ENCODE peak calls at places on chromosomes 4 and X, in five cellular contexts. Y is natural killer cell, B is GM23338, J is fibroblast of the aortic adventitia, U is left lung. F is an unnamed sample.

GRCh38 chrX:50609796-50610195 is 139.2 kb upstream of the DGKK start:
- DNase-seq in U (no peak), Y (no peak), J (no peak), B (no peak), F (no peak)

GRCh38 chr4:30717208-30718020 is 2.8 kb upstream of the PCDH7 start:
- DNase-seq in J (peak), B (peak), Y (no peak), U (peak), F (no peak)

GRCh38 chrX:49266536-49267445 is 2.3 kb upstream of the FOXP3 start:
- DNase-seq in Y (no peak), J (no peak), U (no peak), B (no peak), F (no peak)

GRCh38 chr4:105550641-105551040 is 1.8 kb upstream of the ARHGEF38 start:
- DNase-seq in Y (no peak), J (no peak), B (no peak), U (no peak), F (no peak)

GRCh38 chrX:1178580-1179057 is 33.8 kb downstream of the CRLF2 start:
- DNase-seq in B (peak), U (no peak), Y (no peak), J (no peak), F (no peak)

GRCh38 chrX:109840585-109840984 is 107.5 kb upstream of the ACSL4 start:
- DNase-seq in J (peak), Y (no peak), U (no peak), B (no peak), F (peak)

GRCh38 chrX:75603833-75604232 is 81.0 kb upstream of the ZDHHC15 start:
- DNase-seq in J (peak), B (peak), Y (no peak), U (no peak), F (no peak)

GRCh38 chr4:139940600-139940999 is 213.4 kb downstream of the MAML3 start:
- DNase-seq in B (no peak), J (peak), Y (no peak), U (no peak), F (no peak)

GRCh38 chr4:122758033-122758432 is 25.5 kb downstream of the BBS12 start:
- DNase-seq in B (peak), J (peak), U (no peak), Y (no peak), F (no peak)

GRCh38 chrX:51456246-51456645 is 40.1 kb downstream of the NUDT11 start:
- DNase-seq in U (no peak), Y (no peak), J (no peak), B (peak), F (no peak)

GRCh38 chr4:169440446-169440845 is 169.7 kb upstream of the SH3RF1 start:
- DNase-seq in B (no peak), Y (no peak), J (peak), U (no peak), F (no peak)

GRCh38 chrX:18146954-18147353 is 73.7 kb downstream of the BEND2 start:
- DNase-seq in J (peak), Y (no peak), B (peak), U (no peak), F (no peak)

GRCh38 chr4:106628616-106629606 is 260.3 kb upstream of the GIMD1 start:
- DNase-seq in Y (no peak), B (no peak), U (no peak), J (peak), F (no peak)

GRCh38 chrX:147781844-147782243 is 129.9 kb upstream of the FMR1 start:
- DNase-seq in B (no peak), Y (no peak), U (no peak), J (no peak), F (no peak)

GRCh38 chr4:79413032-79413431 is 5.0 kb upstream of the GK2 start:
- DNase-seq in U (no peak), B (no peak), Y (no peak), J (no peak), F (no peak)

GRCh38 chrX:42664706-42665105 is 113.3 kb downstream of the PPP1R2C start:
- DNase-seq in Y (no peak), U (no peak), B (no peak), J (no peak), F (no peak)

GRCh38 chr4:101367201-101367600 is 19.9 kb upstream of the PPP3CA start:
- DNase-seq in Y (no peak), J (peak), B (no peak), U (no peak), F (no peak)

GRCh38 chrX:54564942-54565341 is 34.9 kb downstream of the GNL3L start:
- DNase-seq in U (no peak), B (no peak), J (peak), Y (no peak), F (no peak)

GRCh38 chr4:167176723-167177367 is 57.4 kb downstream of the SPOCK3 start:
- DNase-seq in U (no peak), B (no peak), Y (no peak), J (no peak), F (no peak)

GRCh38 chr4:124694306-124694705 is 18.2 kb downstream of the ANKRD50 start:
- DNase-seq in J (no peak), Y (no peak), U (no peak), B (no peak), F (no peak)

GRCh38 chr4:78645853-78646757 is 94.5 kb downstream of the ANXA3 start:
- DNase-seq in B (no peak), Y (no peak), U (no peak), J (peak), F (peak)

GRCh38 chrX:137568741-137569469 is 3.0 kb downstream of the ZIC3 start:
- DNase-seq in Y (no peak), U (no peak), B (no peak), J (no peak), F (no peak)

GRCh38 chr4:21304061-21304541 is 603.8 kb downstream of the PACRGL start:
- DNase-seq in U (peak), Y (no peak), J (no peak), B (peak), F (no peak)

GRCh38 chr4:62402088-62402806 is 1202.1 kb downstream of the ADGRL3 start:
- DNase-seq in U (no peak), Y (no peak), B (no peak), J (no peak), F (no peak)

GRCh38 chrX:130173190-130173895 is 1.6 kb downstream of the RAB33A start:
- DNase-seq in Y (peak), B (no peak), U (no peak), J (peak), F (peak)

GRCh38 chr4:11597506-11597905 is 168.8 kb upstream of the HS3ST1 start:
- DNase-seq in U (no peak), B (no peak), J (no peak), Y (no peak), F (no peak)

GRCh38 chr4:119678761-119679160 is 50.2 kb upstream of the PDE5A start:
- DNase-seq in J (no peak), U (no peak), B (no peak), Y (no peak), F (no peak)

GRCh38 chrX:666762-667161 is 36.2 kb downstream of the SHOX start:
- DNase-seq in B (peak), J (no peak), U (no peak), Y (no peak), F (no peak)

GRCh38 chr4:2648159-2648814 is 107.8 kb downstream of the TNIP2 start:
- DNase-seq in U (no peak), J (no peak), B (no peak), Y (no peak), F (no peak)

GRCh38 chr4:77305766-77306165 is 148.8 kb downstream of the CCNG2 start:
- DNase-seq in J (no peak), U (no peak), B (no peak), Y (no peak), F (no peak)

DNA sequence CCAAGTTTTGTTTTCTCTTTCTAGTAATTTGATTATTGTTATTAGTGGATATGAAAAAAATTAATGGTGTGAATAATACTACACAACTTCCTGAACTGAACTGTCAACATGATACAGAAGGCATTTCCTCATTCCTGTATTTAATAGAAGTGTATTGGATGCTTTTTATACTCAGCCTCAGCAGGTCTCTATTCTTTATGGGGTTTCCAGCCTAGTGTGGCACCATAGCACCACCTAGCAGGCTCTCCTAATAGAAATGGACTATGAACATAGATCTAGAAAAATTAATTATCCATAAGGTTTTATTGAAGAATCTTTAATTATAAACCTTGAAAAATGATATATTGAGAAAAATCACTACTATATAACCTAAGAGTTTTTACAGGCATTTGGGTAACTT is 52.4 kb downstream of the GLRB start:
- DNase-seq in Y (no peak), B (peak), J (peak), U (no peak), F (no peak)
- TF ChIP-seq CTCF in Y (no peak), B (peak), J (peak), U (peak), F (no peak)

GRCh38 chrX:97016106-97016505 is 132.4 kb downstream of the RPA4 start:
- DNase-seq in Y (no peak), B (no peak), J (peak), U (no peak), F (no peak)
- TF ChIP-seq CTCF in Y (no peak), B (peak), J (no peak), U (no peak), F (no peak)

GRCh38 chrX:108537005-108537404 is 97.4 kb downstream of the COL4A5 start:
- DNase-seq in J (peak), Y (no peak), B (peak), U (no peak), F (no peak)
- TF ChIP-seq CTCF in J (peak), Y (no peak), B (peak), U (peak), F (peak)

DNA sequence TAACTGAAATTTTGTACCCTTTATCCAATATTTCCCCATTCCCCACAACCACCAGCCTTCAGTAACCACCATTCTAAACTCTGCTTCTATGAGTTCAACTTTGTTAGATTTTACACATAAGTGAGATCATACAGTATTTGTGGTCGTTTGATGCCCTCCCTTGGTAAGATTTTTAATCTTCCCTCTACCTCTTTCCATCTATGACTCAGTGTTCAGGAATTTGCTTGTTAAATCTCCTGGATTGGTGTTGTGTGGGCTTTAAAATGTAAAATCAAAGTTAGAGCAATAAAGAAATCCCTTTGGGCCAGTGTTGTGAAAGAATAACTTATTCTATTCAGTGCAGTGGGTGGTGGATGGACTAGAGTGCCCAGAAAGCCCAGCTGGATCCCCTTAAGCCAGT is 37.4 kb downstream of the SLC16A2 start:
- DNase-seq in Y (no peak), B (peak), J (peak), U (no peak), F (no peak)
- TF ChIP-seq CTCF in Y (no peak), B (no peak), J (no peak), U (no peak), F (no peak)

GRCh38 chr4:87033902-87034301 is 99.1 kb downstream of the AFF1 start:
- DNase-seq in B (peak), Y (no peak), U (no peak), J (no peak), F (no peak)
- TF ChIP-seq CTCF in B (peak), Y (no peak), U (no peak), J (no peak), F (no peak)

DNA sequence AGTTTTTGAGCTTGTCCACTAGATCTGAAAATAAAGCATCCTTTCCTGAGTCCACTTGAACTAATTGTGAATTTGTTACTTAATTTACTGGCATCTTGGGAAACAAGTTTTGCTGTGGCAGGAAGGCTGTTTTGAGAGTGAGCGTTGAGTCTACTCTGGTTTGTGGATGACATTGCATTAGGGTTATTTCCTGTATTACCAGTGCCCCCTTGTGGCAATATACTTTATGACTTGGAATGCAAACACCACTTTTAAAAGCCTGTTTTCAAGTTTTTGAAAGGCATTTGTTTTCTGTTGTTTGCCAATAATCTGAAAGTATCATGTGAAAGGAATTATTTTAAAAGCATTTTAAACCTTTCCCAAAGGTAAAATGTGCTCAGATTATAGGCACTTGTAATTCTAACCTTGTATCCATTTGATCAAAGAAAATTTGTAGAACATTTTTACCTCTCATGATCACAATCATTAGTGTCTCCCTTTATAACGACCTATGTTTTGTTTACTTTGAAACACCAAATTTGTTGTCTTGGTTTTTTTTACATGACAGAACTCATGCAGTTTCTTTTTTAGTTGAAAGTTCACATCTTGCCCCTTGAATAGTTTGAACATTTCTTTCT is 18.0 kb upstream of the CYP2U1 start:
- DNase-seq in U (no peak), J (peak), B (peak), Y (no peak), F (no peak)
- TF ChIP-seq CTCF in U (peak), J (peak), B (peak), Y (peak), F (peak)

GRCh38 chrX:47749185-47749967 is 87.3 kb upstream of the ZNF81 start:
- DNase-seq in U (no peak), B (no peak), J (no peak), Y (no peak), F (no peak)

GRCh38 chrX:47746446-47746845 is 87.5 kb upstream of the UXT start:
- DNase-seq in J (no peak), Y (no peak), B (no peak), U (no peak), F (no peak)

GRCh38 chrX:47748576-47748975 is 88.1 kb upstream of the ZNF81 start:
- DNase-seq in B (no peak), J (peak), U (no peak), Y (no peak), F (no peak)

GRCh38 chrX:47752685-47753084 is 84.0 kb upstream of the ZNF81 start:
- DNase-seq in J (no peak), U (no peak), Y (no peak), B (no peak), F (no peak)

GRCh38 chrX:47751670-47752069 is 85.0 kb upstream of the ZNF81 start:
- DNase-seq in J (no peak), Y (no peak), U (peak), B (peak), F (no peak)
- TF ChIP-seq CTCF in J (peak), Y (no peak), U (no peak), B (peak), F (no peak)

DNA sequence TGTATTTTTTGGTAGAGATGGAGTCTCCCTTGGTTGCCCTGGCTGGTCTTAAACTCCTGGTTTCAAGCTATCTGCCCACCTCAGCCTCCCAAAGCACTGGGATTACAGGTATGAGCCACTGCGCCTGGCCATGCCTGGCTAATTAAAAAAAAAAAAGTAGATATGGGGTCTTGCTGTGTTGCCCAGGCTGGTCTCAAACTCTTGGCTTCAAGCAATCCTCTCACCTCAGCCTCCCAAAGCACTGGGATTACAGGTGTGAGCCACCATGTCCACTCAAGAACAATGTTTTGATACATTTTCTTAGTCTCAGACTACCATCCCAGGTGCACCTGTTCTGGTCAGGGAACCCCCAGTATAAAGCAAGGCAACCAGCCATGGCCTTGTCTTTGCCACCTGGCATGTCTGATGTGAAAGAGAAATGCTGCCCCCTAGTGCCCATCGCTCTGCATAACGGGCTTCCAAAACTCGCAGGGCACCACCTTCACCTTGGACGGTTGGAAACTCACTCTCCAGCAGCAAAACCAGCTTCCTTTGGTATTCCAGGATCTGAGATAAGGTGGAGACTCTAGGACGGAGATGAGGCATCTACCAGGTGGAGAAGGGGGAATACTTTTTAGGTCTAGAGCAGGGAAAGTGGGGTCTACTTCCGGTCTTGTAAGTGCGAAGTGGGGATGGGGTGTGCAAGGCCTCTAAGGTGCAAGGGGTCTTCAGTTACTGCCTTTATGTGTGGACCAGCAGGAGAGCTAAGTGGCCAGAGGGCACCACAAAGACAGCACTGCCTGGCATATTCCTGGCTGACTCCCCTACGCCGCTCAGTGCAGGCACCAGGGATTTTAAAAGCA is 47.7 kb upstream of the AFAP1 start:
- DNase-seq in J (peak), Y (peak), B (peak), U (no peak), F (no peak)
- TF ChIP-seq CTCF in J (peak), Y (peak), B (peak), U (peak), F (peak)

GRCh38 chr4:184282251-184282713 is 64.6 kb upstream of the ENPP6 start:
- DNase-seq in J (no peak), B (peak), Y (peak), U (no peak), F (no peak)
- TF ChIP-seq CTCF in J (no peak), B (peak), Y (peak), U (no peak), F (no peak)

DNA sequence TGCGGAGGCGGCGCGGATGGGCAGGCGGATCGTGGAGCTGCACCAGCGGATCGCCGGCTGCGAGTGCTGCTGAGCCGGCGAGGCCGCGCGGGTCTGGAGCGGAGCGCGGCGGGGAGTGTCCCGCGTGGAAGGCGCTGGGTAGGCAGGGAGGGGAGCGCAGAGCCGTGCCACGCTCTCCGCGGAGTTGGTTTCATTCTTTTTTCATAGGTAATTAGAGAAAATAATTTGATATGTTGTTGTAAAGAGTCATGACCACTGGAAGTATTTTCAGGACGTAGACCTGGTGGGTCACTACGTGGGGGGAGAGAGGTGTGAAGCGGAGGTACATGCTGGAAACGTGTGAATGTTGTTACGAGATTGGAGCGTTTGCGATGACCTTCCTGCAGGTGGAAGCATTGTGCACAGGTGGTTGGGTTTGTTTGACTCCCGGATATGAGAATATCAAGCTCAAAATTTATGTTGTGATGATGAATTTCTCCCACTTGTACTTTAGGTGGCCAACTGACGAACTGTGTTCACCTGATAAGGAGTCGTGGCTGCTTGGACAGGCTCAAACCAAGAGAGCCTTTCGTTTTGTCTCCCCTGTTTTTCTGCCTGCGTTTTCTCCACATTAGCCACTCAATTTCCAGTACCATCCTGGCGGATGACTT is 19.1 kb upstream of the S100P start:
- DNase-seq in J (no peak), U (no peak), Y (peak), B (peak), F (no peak)
- TF ChIP-seq CTCF in J (peak), U (no peak), Y (peak), B (peak), F (peak)

F was measured in CD14-positive monocyte.